ENCODE peak calls at places on chromosomes 16 and 17, in four cellular contexts. W, X, O and N are unnamed samples.

GRCh38 chr17:82892869-82893565 is 53.2 kb upstream of the ZNF750 start:
- DNase-seq in W (no peak), X (peak; percentile 45), O (no peak), N (no peak)

GRCh38 chr16:65023802-65024201 is 98.1 kb downstream of the CDH11 start:
- DNase-seq in W (no peak), X (no peak), O (no peak), N (no peak)

GRCh38 chr17:17523001-17523713 is 27.0 kb upstream of the RASD1 start:
- DNase-seq in W (peak; percentile 51), X (no peak), O (no peak), N (no peak)

GRCh38 chr17:31492880-31493655 is 101.6 kb downstream of the RAB11FIP4 start:
- DNase-seq in W (no peak), X (peak; percentile 56), O (no peak), N (no peak)

GRCh38 chr16:59758848-59759247 is 1024.7 kb upstream of the GOT2 start:
- DNase-seq in W (no peak), X (no peak), O (no peak), N (peak; percentile 50)

GRCh38 chr16:72149676-72150464 is 22.1 kb downstream of the PMFBP1 start:
- DNase-seq in W (no peak), X (no peak), O (no peak), N (no peak)

GRCh38 chr16:71350821-71351557 is 7.5 kb upstream of the CALB2 start:
- DNase-seq in W (no peak), X (no peak), O (no peak), N (no peak)

GRCh38 chr17:43193251-43193650 is 18.4 kb upstream of the TMEM106A start:
- DNase-seq in W (no peak), X (no peak), O (no peak), N (no peak)

GRCh38 chr17:76594676-76595075 is 9.0 kb upstream of the ST6GALNAC2 start:
- DNase-seq in W (no peak), X (no peak), O (peak; percentile 35), N (no peak)

GRCh38 chr17:64212122-64212521 is 50.9 kb downstream of the TEX2 start:
- DNase-seq in W (peak; percentile 82), X (no peak), O (peak; percentile 56), N (peak; percentile 46)

GRCh38 chr17:2723505-2723996 is 12.0 kb upstream of the CLUH start:
- DNase-seq in W (peak; percentile 24), X (peak; percentile 64), O (no peak), N (no peak)

GRCh38 chr16:19555938-19556778 is 655 bp downstream of the VPS35L start:
- DNase-seq in W (peak; percentile 41), X (peak; percentile 11), O (no peak), N (peak; percentile 12)

GRCh38 chr17:81306898-81307510 is 11.9 kb upstream of the SLC38A10 start:
- DNase-seq in W (no peak), X (no peak), O (no peak), N (no peak)

GRCh38 chr16:17439580-17439979 is 31.2 kb downstream of the XYLT1 start:
- DNase-seq in W (no peak), X (no peak), O (no peak), N (no peak)

GRCh38 chr16:9630985-9631384 is 539.5 kb downstream of the HAPSTR1 start:
- DNase-seq in W (no peak), X (no peak), O (no peak), N (no peak)

GRCh38 chr17:47718634-47719405 is 14.2 kb upstream of the TBX21 start:
- DNase-seq in W (no peak), X (no peak), O (no peak), N (no peak)

GRCh38 chr17:83012873-83013778 is 66.3 kb upstream of the METRNL start:
- DNase-seq in W (peak; percentile 91), X (no peak), O (peak; percentile 69), N (peak; percentile 94)

GRCh38 chr16:66695935-66696668 is 441 bp downstream of the CMTM4 start:
- DNase-seq in W (no peak), X (peak; percentile 77), O (no peak), N (no peak)

GRCh38 chr16:85391769-85392583 is 221.1 kb upstream of the GSE1 start:
- DNase-seq in W (no peak), X (no peak), O (no peak), N (no peak)

GRCh38 chr16:85389679-85390470 is 223.2 kb upstream of the GSE1 start:
- DNase-seq in W (no peak), X (no peak), O (no peak), N (no peak)

GRCh38 chr16:85392756-85393673 is 220.1 kb upstream of the GSE1 start:
- DNase-seq in W (no peak), X (no peak), O (no peak), N (no peak)

GRCh38 chr16:85390511-85391174 is 222.5 kb upstream of the GSE1 start:
- DNase-seq in W (peak; percentile 96), X (peak; percentile 89), O (peak; percentile 87), N (peak; percentile 89)

GRCh38 chr16:85391175-85391707 is 221.9 kb upstream of the GSE1 start:
- DNase-seq in W (no peak), X (no peak), O (no peak), N (no peak)
- H3K4me3 ChIP-seq in W (no peak overlapping the region), X (no peak overlapping the region), O (no peak overlapping the region), N (no peak overlapping the region)

DNA sequence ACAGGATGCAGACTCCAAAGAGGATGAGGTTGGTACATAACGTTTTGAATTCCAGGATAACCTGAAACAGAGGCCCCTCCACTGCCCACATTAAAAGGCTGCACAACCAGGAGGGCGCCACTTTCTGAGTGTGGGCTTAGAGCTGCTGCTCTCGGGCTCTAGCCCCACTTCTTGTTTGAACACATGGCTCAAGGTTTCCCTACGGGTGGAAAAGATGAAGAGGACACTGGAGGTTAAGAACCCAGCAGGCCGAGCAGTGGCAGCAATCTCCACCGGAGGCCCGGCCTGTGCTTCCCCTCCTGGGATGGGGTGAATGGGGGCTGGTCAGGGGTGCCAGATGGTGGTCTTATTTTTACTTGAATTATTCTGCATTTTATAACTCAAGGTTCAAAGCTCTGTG is 8.0 kb upstream of the TRAP1 start:
- DNase-seq in W (no peak), X (no peak), O (no peak), N (no peak)
- H3K4me3 ChIP-seq in W (no peak overlapping the region), X (no peak overlapping the region), O (no peak overlapping the region), N (no peak overlapping the region)

DNA sequence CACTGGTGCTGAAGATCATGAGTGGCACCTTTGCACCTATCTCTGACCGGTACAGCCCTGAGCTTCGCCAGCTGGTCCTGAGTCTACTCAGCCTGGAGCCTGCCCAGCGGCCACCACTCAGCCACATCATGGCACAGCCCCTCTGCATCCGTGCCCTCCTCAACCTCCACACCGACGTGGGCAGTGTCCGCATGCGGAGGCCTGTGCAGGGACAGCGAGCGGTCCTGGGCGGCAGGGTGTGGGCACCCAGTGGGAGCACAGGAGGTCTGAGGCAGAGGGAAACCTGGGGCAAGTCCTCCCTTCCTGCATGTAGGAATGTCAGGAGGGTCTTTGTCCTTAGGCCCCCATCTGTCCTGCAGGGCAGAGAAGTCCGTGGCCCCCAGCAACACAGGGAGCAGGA is 6.5 kb upstream of the TRAF4 start:
- DNase-seq in W (no peak), X (no peak), O (no peak), N (no peak)
- H3K4me3 ChIP-seq in W (no peak overlapping the region), X (no peak overlapping the region), O (no peak overlapping the region), N (no peak overlapping the region)

DNA sequence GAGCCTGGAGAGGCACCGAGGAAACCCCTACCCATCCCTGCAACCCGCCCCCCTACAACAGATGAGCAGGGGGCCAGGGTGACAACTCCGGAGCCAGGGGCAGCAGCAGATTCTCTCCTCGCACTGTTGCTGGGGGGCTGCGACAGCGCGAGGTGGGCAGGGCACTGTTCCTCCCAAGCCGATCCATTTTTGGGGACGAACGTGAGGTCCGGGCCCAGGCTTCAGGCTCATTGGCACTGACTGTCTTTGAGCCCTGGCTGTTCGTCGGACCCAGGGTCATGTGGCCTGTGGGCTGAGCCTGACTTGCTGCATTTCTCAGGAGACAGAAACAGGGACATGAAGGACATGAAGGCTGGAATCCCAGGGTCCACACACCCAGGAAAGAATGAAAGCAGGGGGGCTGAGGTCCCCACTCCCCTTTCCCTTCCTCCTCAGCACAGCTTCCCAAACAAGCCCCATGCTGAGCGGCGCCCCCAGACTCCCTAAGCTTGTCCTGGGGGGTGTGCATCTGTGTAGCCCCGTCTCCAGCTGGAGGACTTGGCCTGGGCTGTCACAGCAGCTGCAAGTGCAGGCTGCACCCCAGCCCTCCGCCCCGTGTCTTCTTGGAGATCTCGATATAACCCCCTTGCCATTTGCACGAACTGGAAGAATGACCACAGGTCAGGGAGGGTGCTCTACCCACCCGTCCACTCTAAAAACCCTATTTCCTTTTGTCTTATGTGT is 18.7 kb downstream of the CEP295NL start:
- DNase-seq in W (peak; percentile 62), X (no peak), O (no peak), N (no peak)
- H3K4me3 ChIP-seq in W (peak overlapping the region; percentile 48), X (peak overlapping the region; percentile 23), O (peak overlapping the region; percentile 31), N (peak overlapping the region; percentile 29)

GRCh38 chr16:54237-54581 is 581 bp downstream of the SNRNP25 start:
- DNase-seq in W (no peak), X (no peak), O (no peak), N (no peak)

GRCh38 chr16:53346-54236 is at the start of the genes POLR3K and SNRNP25:
- DNase-seq in W (peak; percentile 99), X (peak; percentile 99), O (peak; percentile 94), N (peak; percentile 93)

GRCh38 chr16:55571-56136 is 2.0 kb downstream of the SNRNP25 start:
- DNase-seq in W (no peak), X (no peak), O (no peak), N (no peak)

GRCh38 chr16:47234-47633 is 6.2 kb downstream of the POLR3K start:
- DNase-seq in W (no peak), X (no peak), O (no peak), N (no peak)

DNA sequence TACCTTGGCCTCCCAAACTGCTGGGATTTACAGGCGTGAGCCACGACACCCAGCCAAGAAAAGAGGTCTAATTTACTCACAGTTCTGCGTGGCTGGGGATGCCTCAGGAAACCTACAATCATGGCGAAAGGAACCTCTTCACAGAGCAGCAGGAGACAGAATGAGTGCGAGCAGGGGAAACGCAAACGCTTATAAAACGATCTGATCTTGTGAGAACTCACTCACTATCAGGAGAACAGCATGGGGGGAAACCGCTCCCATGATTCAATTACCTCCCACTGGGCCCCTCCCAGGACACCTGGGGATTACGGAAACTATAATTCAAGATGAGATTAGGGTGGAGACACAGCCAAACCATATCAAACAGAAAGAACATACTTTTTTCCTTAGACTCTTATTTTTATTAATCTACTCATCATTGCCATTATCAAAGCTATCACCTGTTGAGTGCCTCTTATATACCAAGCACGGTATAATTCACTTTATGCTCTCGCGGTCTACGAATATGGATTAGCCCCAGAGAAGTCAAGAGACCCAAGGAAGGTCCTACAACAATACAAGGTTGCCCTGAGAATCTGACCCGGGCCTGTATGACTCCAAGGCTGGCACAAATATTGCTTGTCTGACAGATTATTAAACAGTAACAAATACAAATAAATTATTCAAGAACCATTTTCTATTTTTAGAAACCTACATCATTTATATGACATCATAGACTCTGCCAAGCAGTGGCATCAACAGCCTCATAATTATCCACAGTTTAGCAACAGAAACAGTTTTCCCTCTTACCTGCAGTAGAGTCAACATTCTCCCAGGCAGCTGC is 2.4 kb downstream of the POLR3K start:
- DNase-seq in W (no peak), X (no peak), O (no peak), N (no peak)
- H3K4me3 ChIP-seq in W (no peak overlapping the region), X (no peak overlapping the region), O (no peak overlapping the region), N (no peak overlapping the region)